ENCODE peak calls at places on chromosomes 6 and 20, in ten cellular contexts. W is GM12865; U is upper lobe of right lung; A is IMR-90; M is fibroblast of mammary gland; J is HCT116; S is A549; V is heart left ventricle; E is lower leg skin; X is CD4-positive, CD25-positive, alpha-beta regulatory T cell. P is an unnamed sample.

GRCh38 chr20:61833807-61834610 is 231.7 kb downstream of the TAF4 start:
- DNase-seq in W (no peak), M (no peak), A (no peak), U (no peak), E (no peak), V (peak), S (no peak), X (no peak), J (no peak), P (no peak)

GRCh38 chr6:54617730-54618129 is 228.8 kb upstream of the FAM83B start:
- DNase-seq in J (no peak), W (no peak), M (peak), U (no peak), E (no peak), A (peak), X (no peak), V (no peak), S (peak), P (no peak)

GRCh38 chr20:32362924-32363364 is 4.8 kb downstream of the ASXL1 start:
- DNase-seq in V (no peak), E (no peak), X (no peak), U (no peak), J (no peak), S (no peak), A (peak), W (no peak), M (no peak), P (no peak)

GRCh38 chr6:38248500-38249234 is 391.1 kb downstream of the BTBD9 start:
- DNase-seq in X (no peak), W (no peak), V (no peak), E (no peak), M (peak), J (no peak), A (peak), S (no peak), U (no peak), P (no peak)

GRCh38 chr6:105270511-105270910 is 90.7 kb upstream of the POPDC3 start:
- DNase-seq in J (no peak), S (no peak), X (no peak), W (no peak), V (no peak), U (no peak), A (peak), E (no peak), M (peak), P (no peak)

GRCh38 chr6:127266892-127267741 is 453 bp downstream of the RNF146 start:
- DNase-seq in U (peak), W (peak), A (peak), S (peak), X (peak), J (peak), M (peak), V (no peak), E (peak), P (no peak)

GRCh38 chr20:878511-879307 is 37.4 kb downstream of the ANGPT4 start:
- DNase-seq in M (peak), E (no peak), V (no peak), A (peak), U (no peak), J (no peak), X (peak), W (peak), S (no peak), P (no peak)

GRCh38 chr6:117829594-117830319 is 77.3 kb upstream of the SLC35F1 start:
- DNase-seq in M (peak), U (no peak), S (peak), X (no peak), J (peak), V (no peak), W (peak), A (peak), E (no peak), P (no peak)

GRCh38 chr20:20065366-20065765 is 13.0 kb downstream of the CFAP61 start:
- DNase-seq in X (no peak), U (no peak), V (no peak), W (no peak), E (no peak), A (no peak), S (no peak), M (no peak), J (no peak), P (no peak)

GRCh38 chr6:52641826-52642225 is 29.1 kb upstream of the TMEM14A start:
- DNase-seq in X (no peak), U (no peak), M (no peak), W (no peak), J (no peak), V (no peak), A (no peak), S (no peak), E (no peak), P (no peak)

GRCh38 chr20:49852522-49853055 is 40.0 kb downstream of the SLC9A8 start:
- DNase-seq in X (no peak), S (no peak), J (no peak), V (no peak), A (no peak), E (no peak), U (no peak), M (no peak), W (no peak), P (no peak)

GRCh38 chr6:150270330-150271052 is 98.3 kb upstream of the IYD start:
- DNase-seq in W (no peak), J (no peak), V (no peak), X (no peak), A (no peak), U (no peak), S (no peak), E (no peak), M (no peak), P (no peak)

GRCh38 chr6:150269857-150270223 is 99.0 kb upstream of the IYD start:
- DNase-seq in S (peak), U (no peak), V (no peak), J (peak), W (no peak), A (peak), X (no peak), E (peak), M (peak), P (no peak)

GRCh38 chr6:150267686-150268561 is 100.9 kb upstream of the IYD start:
- DNase-seq in E (peak), M (peak), V (no peak), A (peak), U (no peak), J (no peak), W (no peak), X (no peak), S (no peak), P (no peak)

GRCh38 chr6:150271172-150271500 is 97.7 kb upstream of the IYD start:
- DNase-seq in J (no peak), S (no peak), U (no peak), W (no peak), M (no peak), E (no peak), A (no peak), V (no peak), X (no peak), P (no peak)

GRCh38 chr6:150269130-150269856 is 99.5 kb upstream of the IYD start:
- DNase-seq in S (no peak), M (no peak), J (no peak), A (no peak), U (no peak), W (no peak), E (no peak), X (no peak), V (no peak), P (no peak)
- H3K4me3 ChIP-seq in S (no peak), M (no peak), J (peak), A (no peak), U (no peak), W (no peak), E (no peak), X (no peak), V (no peak), P (no peak)

DNA sequence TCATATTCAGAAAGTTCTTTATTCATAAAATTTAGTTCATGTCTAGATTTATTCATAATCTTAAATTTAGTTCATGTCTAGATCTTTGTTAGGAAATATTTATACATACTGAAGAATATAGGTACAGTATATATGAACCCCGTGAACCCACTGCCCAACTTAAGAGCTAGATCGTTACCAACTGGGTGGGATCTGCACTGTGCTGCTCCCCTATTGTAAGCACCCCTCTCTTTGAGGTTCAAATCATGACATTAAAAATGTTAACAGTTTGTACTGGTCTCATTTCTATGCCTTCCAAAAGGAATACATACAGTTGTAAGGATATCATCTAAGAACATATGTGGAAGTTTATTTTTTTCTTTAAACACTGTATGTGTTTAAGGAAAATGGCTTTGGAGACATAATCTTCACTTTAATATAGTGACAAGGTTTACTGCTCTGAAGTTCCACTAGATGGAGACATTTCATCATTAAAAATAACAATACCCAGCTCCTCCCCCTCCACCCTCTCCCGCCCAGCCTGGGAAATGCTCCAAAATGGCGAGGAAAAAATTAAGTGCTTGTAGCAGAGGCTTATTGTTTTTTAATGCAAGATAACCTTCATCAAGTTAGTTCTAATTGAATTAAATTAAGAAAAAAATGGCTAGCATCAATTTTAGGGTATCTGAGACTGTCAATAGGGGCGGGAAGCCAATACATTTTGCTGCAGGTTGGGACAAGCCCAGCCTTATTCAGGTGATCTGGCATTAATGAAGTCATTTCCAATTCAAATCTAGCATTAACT is 104.1 kb upstream of the TRAF3IP2 start:
- DNase-seq in M (peak), J (peak), U (no peak), V (peak), E (peak), W (peak), X (peak), A (peak), S (peak), P (peak)
- H3K4me3 ChIP-seq in M (peak), J (no peak), U (no peak), V (no peak), E (no peak), W (no peak), X (peak), A (no peak), S (peak), P (no peak)

GRCh38 chr20:38152175-38153010 is 12.7 kb downstream of the TGM2 start:
- DNase-seq in J (no peak), E (peak), U (peak), W (peak), M (peak), V (peak), S (peak), A (peak), X (peak), P (no peak)
- H3K4me3 ChIP-seq in J (no peak), E (no peak), U (no peak), W (no peak), M (no peak), V (no peak), S (peak), A (no peak), X (no peak), P (no peak)

GRCh38 chr6:116547358-116547757 is 1.9 kb upstream of the TRAPPC3L start:
- DNase-seq in S (no peak), E (no peak), J (no peak), U (no peak), V (no peak), W (no peak), X (no peak), A (no peak), M (no peak), P (no peak)

GRCh38 chr6:116550796-116551195 is 2.8 kb upstream of the CALHM4 start:
- DNase-seq in M (no peak), J (no peak), V (no peak), S (no peak), A (no peak), E (no peak), X (no peak), U (no peak), W (no peak), P (no peak)

GRCh38 chr6:116543149-116543548 is 2.3 kb downstream of the TRAPPC3L start:
- DNase-seq in E (no peak), V (no peak), M (no peak), U (no peak), A (no peak), S (no peak), J (no peak), X (no peak), W (no peak), P (no peak)

GRCh38 chr6:116542426-116542825 is 3.1 kb downstream of the TRAPPC3L start:
- DNase-seq in W (no peak), X (no peak), J (no peak), A (no peak), M (peak), U (no peak), E (no peak), S (no peak), V (no peak), P (no peak)

GRCh38 chr6:116545661-116546060 is at the start of gene TRAPPC3L:
- DNase-seq in S (no peak), U (no peak), W (no peak), V (no peak), J (no peak), X (no peak), A (no peak), E (no peak), M (no peak), P (no peak)
- H3K4me3 ChIP-seq in S (no peak), U (no peak), W (no peak), V (no peak), J (no peak), X (no peak), A (no peak), E (no peak), M (no peak), P (no peak)